ENCODE peak calls at places on chromosomes 7 and 10, in nine cellular contexts. X, D, H, M, J, E, F, L and G are unnamed samples.

GRCh38 chr7:34109936-34110626 is 204.7 kb downstream of the BMPER start:
- DNase-seq in X (no peak), D (peak; percentile 66), H (no peak), M (peak; percentile 8), J (no peak), E (no peak), F (no peak), L (no peak), G (no peak)

GRCh38 chr10:43272030-43272429 is 5.2 kb upstream of the RASGEF1A start:
- DNase-seq in X (no peak), D (no peak), H (no peak), M (no peak), J (no peak), E (no peak), F (no peak), L (no peak), G (no peak)

GRCh38 chr10:7260412-7260900 is 150.4 kb downstream of the SFMBT2 start:
- DNase-seq in X (peak; percentile 61), D (peak; percentile 96), H (peak; percentile 52), M (peak; percentile 86), J (no peak), E (peak; percentile 86), F (peak; percentile 55), L (peak; percentile 3), G (peak; percentile 19)

GRCh38 chr7:132825222-132825621 is 249.0 kb upstream of the PLXNA4 start:
- DNase-seq in X (no peak), D (no peak), H (no peak), M (no peak), J (no peak), E (no peak), F (no peak), L (no peak), G (no peak)

GRCh38 chr7:20542594-20542993 is 72.9 kb upstream of the ABCB5 start:
- DNase-seq in X (no peak), D (no peak), H (peak; percentile 24), M (no peak), J (no peak), E (peak; percentile 40), F (peak; percentile 23), L (no peak), G (no peak)

GRCh38 chr7:27640914-27641570 is 21.6 kb downstream of the HIBADH start:
- DNase-seq in X (no peak), D (no peak), H (no peak), M (peak; percentile 49), J (no peak), E (no peak), F (no peak), L (no peak), G (peak; percentile 39)

GRCh38 chr10:132061465-132062180 is 4.1 kb upstream of the JAKMIP3 start:
- DNase-seq in X (no peak), D (no peak), H (no peak), M (no peak), J (peak; percentile 25), E (no peak), F (peak; percentile 6), L (no peak), G (no peak)

GRCh38 chr10:71312840-71313789 is 5.9 kb upstream of the SLC29A3 start:
- DNase-seq in X (peak; percentile 92), D (peak; percentile 95), H (peak; percentile 66), M (peak; percentile 60), J (peak; percentile 64), E (peak; percentile 54), F (no peak), L (no peak), G (no peak)

GRCh38 chr7:66142334-66142733 is 27.7 kb downstream of the CRCP start:
- DNase-seq in X (no peak), D (no peak), H (no peak), M (no peak), J (no peak), E (no peak), F (no peak), L (no peak), G (no peak)

GRCh38 chr7:108598153-108598552 is 28.5 kb downstream of the DNAJB9 start:
- DNase-seq in X (no peak), D (no peak), H (no peak), M (no peak), J (no peak), E (no peak), F (no peak), L (no peak), G (no peak)

GRCh38 chr7:130276796-130277762 is 10.4 kb downstream of the CPA2 start:
- DNase-seq in X (no peak), D (no peak), H (no peak), M (peak; percentile 78), J (no peak), E (no peak), F (no peak), L (no peak), G (no peak)

GRCh38 chr10:63115732-63116383 is 17.3 kb upstream of the NRBF2 start:
- DNase-seq in X (peak; percentile 48), D (no peak), H (peak; percentile 86), M (peak; percentile 75), J (peak; percentile 75), E (peak; percentile 90), F (peak; percentile 85), L (no peak), G (no peak)

GRCh38 chr7:40306596-40306995 is 171.8 kb downstream of the SUGCT start:
- DNase-seq in X (no peak), D (no peak), H (no peak), M (peak; percentile 62), J (no peak), E (no peak), F (no peak), L (no peak), G (no peak)

GRCh38 chr10:53726921-53727320 is 954.3 kb upstream of the MBL2 start:
- DNase-seq in X (no peak), D (no peak), H (no peak), M (no peak), J (no peak), E (no peak), F (no peak), L (no peak), G (no peak)
- TF ChIP-seq POLR2A in X (no peak), D (no peak), H (no peak), M (no peak), J (no peak), E (no peak), F (no peak), L (no peak), G (no peak)

GRCh38 chr7:21947056-21947455 is 1.4 kb upstream of the CDCA7L start:
- DNase-seq in X (no peak), D (no peak), H (no peak), M (no peak), J (no peak), E (no peak), F (no peak), L (no peak), G (no peak)

GRCh38 chr7:21946228-21946709 is 570 bp upstream of the CDCA7L start:
- DNase-seq in X (no peak), D (no peak), H (no peak), M (no peak), J (no peak), E (no peak), F (peak; percentile 81), L (no peak), G (no peak)

GRCh38 chr7:21943436-21943835 is 2.3 kb downstream of the CDCA7L start:
- DNase-seq in X (no peak), D (no peak), H (no peak), M (no peak), J (no peak), E (no peak), F (no peak), L (no peak), G (no peak)

GRCh38 chr7:21944616-21945373 is 904 bp downstream of the CDCA7L start:
- DNase-seq in X (peak; percentile 28), D (no peak), H (no peak), M (peak; percentile 5), J (peak; percentile 63), E (peak; percentile 44), F (peak; percentile 85), L (no peak), G (no peak)

DNA sequence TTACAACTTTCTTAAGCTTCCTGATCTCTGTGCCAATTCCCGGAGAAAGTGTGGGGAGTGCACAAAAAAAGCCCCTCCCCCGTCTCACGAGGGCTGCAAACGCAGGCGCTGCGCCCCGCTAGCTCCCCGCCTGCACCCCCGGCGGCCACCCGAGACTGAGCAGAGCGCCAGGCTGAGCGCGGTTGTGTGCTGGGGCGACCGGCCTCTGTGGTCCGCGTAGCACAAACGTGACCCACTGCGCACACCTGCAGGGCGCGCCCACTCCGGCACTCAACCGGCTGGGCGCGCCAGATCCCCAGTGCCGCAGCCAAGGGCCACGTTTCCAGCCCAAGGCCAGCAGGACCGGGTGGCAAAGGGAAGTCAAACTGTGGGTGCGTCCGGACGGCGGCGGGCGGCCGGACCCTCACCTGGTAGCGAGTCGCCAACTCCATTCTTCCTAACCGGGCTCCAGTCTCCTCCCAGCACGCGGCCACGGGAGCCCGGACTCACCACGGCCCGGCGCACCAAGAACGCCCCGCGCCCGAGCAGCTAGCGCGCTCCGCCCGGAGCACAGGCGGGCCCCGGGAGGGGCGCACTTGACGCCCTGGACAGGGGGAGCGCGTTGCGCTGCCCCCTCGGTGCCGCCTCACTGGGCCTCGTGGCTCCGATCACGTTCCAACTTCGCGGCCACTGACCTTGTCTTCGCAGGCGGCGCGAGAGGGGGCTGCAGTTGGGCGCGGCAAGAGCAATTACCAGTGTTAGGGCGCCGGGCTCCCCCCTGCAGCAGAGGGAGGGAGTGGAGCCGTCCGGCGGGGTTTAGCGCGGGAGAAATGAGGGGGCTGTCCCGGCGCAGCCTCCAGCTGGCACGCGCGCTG is at the start of gene CDCA7L:
- DNase-seq in X (peak; percentile 81), D (no peak), H (peak; percentile 41), M (peak; percentile 63), J (peak; percentile 77), E (peak; percentile 85), F (peak; percentile 78), L (no peak), G (peak; percentile 92)
- TF ChIP-seq POLR2A in X (peak; percentile 37), D (no peak), H (no peak), M (peak; percentile 59), J (no peak), E (no peak), F (no peak), L (no peak), G (peak; percentile 96)

GRCh38 chr10:79070091-79070610 is 1.4 kb downstream of the ZMIZ1 start:
- DNase-seq in X (peak; percentile 70), D (no peak), H (no peak), M (no peak), J (no peak), E (peak; percentile 62), F (peak; percentile 53), L (no peak), G (peak; percentile 49)
- TF ChIP-seq POLR2A in X (no peak), D (no peak), H (no peak), M (peak; percentile 58), J (no peak), E (no peak), F (no peak), L (no peak), G (no peak)

DNA sequence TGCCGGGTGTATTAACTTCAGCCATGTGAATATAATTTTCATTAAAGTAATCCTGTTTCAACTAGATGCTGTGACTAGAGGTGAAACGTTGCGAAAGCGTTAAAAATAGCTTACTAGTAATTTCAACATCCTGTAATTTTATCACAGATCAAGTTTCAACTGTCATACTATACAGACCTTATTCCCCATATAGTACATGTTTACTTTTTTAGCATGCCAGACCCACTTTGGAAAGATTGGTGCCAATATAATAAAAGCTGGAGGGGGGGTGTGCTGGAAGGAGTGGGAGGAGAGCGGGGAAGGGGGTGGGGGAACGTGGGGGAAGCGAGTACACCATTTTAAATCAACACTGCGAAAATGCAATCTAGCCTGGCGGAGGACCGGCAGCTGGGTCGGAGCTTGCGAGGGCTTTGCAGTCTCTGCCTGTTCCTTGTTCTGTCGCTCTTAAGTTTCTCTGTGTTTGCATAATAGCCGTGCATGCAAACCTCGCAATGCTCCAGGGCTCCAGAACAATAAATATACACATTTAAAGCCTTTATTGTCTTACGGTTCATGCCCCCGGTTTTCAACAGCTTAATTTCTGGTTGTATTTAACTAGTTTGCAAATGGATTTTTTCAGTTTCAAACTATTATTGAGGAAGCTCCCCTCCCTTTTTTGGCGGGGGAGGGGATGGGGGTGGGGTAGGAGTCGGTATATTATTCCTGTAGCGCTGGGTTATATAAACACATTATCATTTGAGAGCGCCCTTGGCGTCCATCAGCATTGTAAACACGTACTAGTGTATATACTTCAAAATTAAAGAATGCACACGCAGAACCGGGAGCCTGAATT is 1.3 kb upstream of the ARID5B start:
- DNase-seq in X (peak; percentile 28), D (no peak), H (peak; percentile 35), M (peak; percentile 79), J (no peak), E (peak; percentile 40), F (peak; percentile 79), L (peak; percentile 13), G (no peak)
- TF ChIP-seq POLR2A in X (no peak), D (no peak), H (no peak), M (no peak), J (no peak), E (no peak), F (no peak), L (no peak), G (peak; percentile 23)